ENCODE peak calls at places on chromosomes 7 and 10, in nine cellular contexts. X, H, I, M, Q, Y, L, J and P are unnamed samples. For H3K36me3, the result is how much of the 10 kb centered on the place peaks cover.

GRCh38 chr10:3741688-3742461 is 43.1 kb downstream of the KLF6 start:
- DNase-seq in J (no peak), M (no peak), X (no peak), H (no peak), Y (no peak), I (peak), Q (peak), L (no peak), P (no peak)

GRCh38 chr10:78656815-78657621 is 411.7 kb upstream of the ZMIZ1 start:
- DNase-seq in I (no peak), Y (no peak), Q (no peak), H (no peak), L (no peak), X (no peak), M (peak), J (peak), P (no peak)

GRCh38 chr10:89001428-89002072 is 11.0 kb downstream of the FAS start:
- DNase-seq in X (no peak), L (peak), I (no peak), M (no peak), Q (no peak), Y (no peak), H (no peak), J (no peak), P (no peak)

GRCh38 chr7:53315986-53316385 is 280.6 kb downstream of the POM121L12 start:
- DNase-seq in Y (no peak), I (no peak), M (no peak), Q (no peak), X (no peak), J (peak), L (no peak), H (no peak), P (peak)

GRCh38 chr7:100677308-100678095 is 4.0 kb downstream of the GNB2 start:
- DNase-seq in H (no peak), L (no peak), I (no peak), J (no peak), Y (no peak), X (no peak), M (peak), Q (no peak), P (no peak)

GRCh38 chr10:12349628-12350166 is 350 bp downstream of the CAMK1D start:
- DNase-seq in I (no peak), H (no peak), Q (no peak), X (no peak), Y (peak), J (no peak), L (no peak), M (no peak), P (no peak)

GRCh38 chr10:95758351-95759025 is 2.5 kb downstream of the ENTPD1 start:
- DNase-seq in M (no peak), X (no peak), J (no peak), Y (no peak), L (peak), H (no peak), Q (no peak), I (no peak), P (no peak)

GRCh38 chr7:101932053-101932452 is 114.6 kb downstream of the CUX1 start:
- DNase-seq in J (no peak), I (no peak), L (no peak), X (no peak), Y (no peak), H (no peak), Q (no peak), M (no peak), P (no peak)

GRCh38 chr10:34031410-34031809 is 696.9 kb upstream of the NRP1 start:
- DNase-seq in X (no peak), H (no peak), L (peak), Q (peak), Y (no peak), I (peak), J (no peak), M (no peak), P (peak)

GRCh38 chr10:18144928-18145327 is 4.7 kb downstream of the CACNB2 start:
- DNase-seq in L (no peak), X (no peak), J (no peak), H (no peak), Y (no peak), M (no peak), I (no peak), Q (no peak), P (peak)

GRCh38 chr10:3749597-3750351 is 35.2 kb downstream of the KLF6 start:
- DNase-seq in L (peak), Q (no peak), Y (no peak), I (peak), X (no peak), M (peak), H (no peak), J (peak), P (peak)

GRCh38 chr7:140867467-140868314 is 57.0 kb downstream of the BRAF start:
- DNase-seq in M (no peak), L (no peak), Y (no peak), H (no peak), J (no peak), X (no peak), I (no peak), Q (no peak), P (no peak)

GRCh38 chr7:32227746-32228145 is 157.5 kb upstream of the PDE1C start:
- DNase-seq in X (no peak), Y (no peak), Q (no peak), L (no peak), I (peak), M (no peak), J (no peak), H (no peak), P (no peak)

GRCh38 chr7:71710442-71710841 is 578.5 kb downstream of the GALNT17 start:
- DNase-seq in L (no peak), Q (no peak), I (no peak), H (no peak), Y (no peak), M (no peak), J (no peak), X (no peak), P (no peak)

GRCh38 chr7:47128719-47129118 is 453.2 kb downstream of the TNS3 start:
- DNase-seq in L (no peak), Q (no peak), H (no peak), X (no peak), J (no peak), I (no peak), Y (no peak), M (no peak), P (no peak)

GRCh38 chr7:150753826-150754603 is 16.8 kb downstream of the GIMAP5 start:
- DNase-seq in L (no peak), Q (no peak), Y (no peak), M (no peak), X (no peak), H (peak), J (peak), I (no peak), P (no peak)

GRCh38 chr10:31751401-31752080 is 177.1 kb downstream of the ARHGAP12 start:
- DNase-seq in I (no peak), X (no peak), Q (no peak), H (no peak), Y (no peak), J (no peak), M (no peak), L (no peak), P (no peak)

GRCh38 chr10:639751-640672 is 49.5 kb downstream of the DIP2C start:
- DNase-seq in H (no peak), X (no peak), I (no peak), Q (no peak), L (no peak), J (no peak), Y (no peak), M (no peak), P (no peak)

GRCh38 chr10:92689663-92690210 is at the start of gene HHEX:
- DNase-seq in M (peak), I (peak), H (peak), X (peak), L (peak), J (peak), Y (peak), Q (no peak), P (peak)

GRCh38 chr10:5317547-5318107 is 47.1 kb upstream of the UCN3 start:
- DNase-seq in Y (peak), M (no peak), H (peak), Q (no peak), L (peak), J (no peak), X (no peak), I (no peak), P (no peak)

GRCh38 chr10:49620841-49621378 is 7.1 kb downstream of the CHAT start:
- DNase-seq in J (no peak), M (no peak), Y (no peak), X (no peak), H (no peak), L (no peak), I (no peak), Q (no peak), P (no peak)

GRCh38 chr10:48493083-48493871 is 111.6 kb downstream of the ARHGAP22 start:
- DNase-seq in H (no peak), J (no peak), Q (peak), M (no peak), L (no peak), X (no peak), Y (no peak), I (peak), P (peak)

GRCh38 chr7:117350027-117350426 is 27.2 kb upstream of the WNT2 start:
- DNase-seq in I (no peak), H (no peak), X (peak), Q (no peak), L (no peak), J (no peak), M (no peak), Y (no peak), P (no peak)

GRCh38 chr7:2030475-2031456 is 202.0 kb downstream of the MAD1L1 start:
- DNase-seq in I (no peak), L (no peak), Y (peak), H (peak), M (no peak), Q (no peak), J (no peak), X (no peak), P (peak)

GRCh38 chr10:92573091-92573797 is 649 bp downstream of the IDE start:
- DNase-seq in J (peak), I (no peak), Y (peak), X (no peak), Q (no peak), L (peak), M (peak), H (peak), P (no peak)

GRCh38 chr7:90857595-90857994 is 261.5 kb downstream of the CDK14 start:
- DNase-seq in X (no peak), Q (no peak), M (no peak), H (no peak), L (no peak), Y (no peak), I (no peak), J (no peak), P (no peak)

GRCh38 chr10:97376413-97376812 is 24.7 kb downstream of the RRP12 start:
- DNase-seq in H (no peak), M (no peak), J (no peak), I (no peak), Q (no peak), Y (no peak), X (no peak), L (no peak), P (no peak)
- H3K36me3 ChIP-seq in H (half or more), M (under half), J (under half), I (under half), Q (half or more), Y (under half), X (under half), L (under half), P (half or more)

GRCh38 chr7:18508441-18509427 is 13.2 kb downstream of the HDAC9 start:
- DNase-seq in I (no peak), Y (no peak), H (no peak), Q (no peak), L (peak), J (peak), M (peak), X (peak), P (no peak)

GRCh38 chr7:18513343-18513742 is 17.8 kb downstream of the HDAC9 start:
- DNase-seq in I (no peak), L (no peak), Q (no peak), J (no peak), Y (no peak), X (no peak), H (no peak), M (no peak), P (no peak)

GRCh38 chr7:18505870-18506460 is 10.4 kb downstream of the HDAC9 start:
- DNase-seq in I (no peak), L (peak), Y (no peak), X (no peak), J (no peak), H (no peak), M (peak), Q (no peak), P (no peak)

GRCh38 chr7:18511351-18511750 is 15.8 kb downstream of the HDAC9 start:
- DNase-seq in Q (no peak), H (no peak), Y (no peak), J (no peak), X (no peak), M (no peak), I (no peak), L (no peak), P (no peak)

DNA sequence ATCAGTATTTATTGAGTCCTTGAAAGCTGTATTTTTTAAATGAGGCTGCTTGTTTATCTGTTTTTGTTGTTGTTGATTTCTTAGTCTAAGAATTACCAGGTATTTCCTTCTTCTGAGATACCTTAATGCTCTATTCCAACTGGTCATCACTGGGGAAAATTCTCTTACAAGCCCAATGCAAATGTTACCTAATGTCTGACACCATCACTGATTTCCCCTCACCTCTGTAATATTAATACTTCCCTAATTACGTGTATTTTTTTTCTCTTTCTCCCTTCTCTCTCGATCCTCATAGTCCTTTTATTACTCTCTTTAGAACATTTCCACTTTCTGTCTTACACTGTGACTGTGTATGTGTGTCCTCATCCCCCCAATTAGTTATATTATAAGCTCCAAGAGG is 13.9 kb downstream of the HDAC9 start:
- DNase-seq in Y (no peak), I (no peak), Q (no peak), J (no peak), M (no peak), H (no peak), L (peak), X (no peak), P (no peak)
- H3K4me3 ChIP-seq in Y (no peak), I (no peak), Q (peak), J (no peak), M (no peak), H (no peak), L (peak), X (peak), P (peak)

GRCh38 chr7:148790850-148791249 is 92.1 kb downstream of the CUL1 start:
- DNase-seq in Q (no peak), X (no peak), I (no peak), J (no peak), M (no peak), H (no peak), Y (no peak), L (no peak), P (no peak)
- H3K36me3 ChIP-seq in Q (half or more), X (under half), I (half or more), J (under half), M (under half), H (half or more), Y (under half), L (under half), P (half or more)

GRCh38 chr7:95335093-95335492 is 10.8 kb upstream of the PON1 start:
- DNase-seq in J (no peak), Y (no peak), Q (no peak), I (no peak), M (no peak), L (peak), X (no peak), H (no peak), P (no peak)

GRCh38 chr7:95327356-95327755 is 3.0 kb upstream of the PON1 start:
- DNase-seq in J (no peak), L (no peak), Y (no peak), X (no peak), H (no peak), Q (no peak), I (no peak), M (no peak), P (no peak)

GRCh38 chr7:95331004-95331337 is 6.6 kb upstream of the PON1 start:
- DNase-seq in H (no peak), X (no peak), I (peak), Q (no peak), L (no peak), M (no peak), J (no peak), Y (no peak), P (no peak)

GRCh38 chr7:95334434-95334833 is 10.1 kb upstream of the PON1 start:
- DNase-seq in Q (no peak), X (no peak), J (no peak), M (no peak), Y (no peak), H (no peak), L (no peak), I (no peak), P (no peak)

GRCh38 chr7:95330194-95331003 is 6.1 kb upstream of the PON1 start:
- DNase-seq in I (peak), Y (no peak), J (no peak), Q (no peak), H (peak), M (no peak), L (no peak), X (no peak), P (no peak)
- H3K4me3 ChIP-seq in I (peak), Y (peak), J (no peak), Q (peak), H (peak), M (no peak), L (peak), X (no peak), P (peak)

DNA sequence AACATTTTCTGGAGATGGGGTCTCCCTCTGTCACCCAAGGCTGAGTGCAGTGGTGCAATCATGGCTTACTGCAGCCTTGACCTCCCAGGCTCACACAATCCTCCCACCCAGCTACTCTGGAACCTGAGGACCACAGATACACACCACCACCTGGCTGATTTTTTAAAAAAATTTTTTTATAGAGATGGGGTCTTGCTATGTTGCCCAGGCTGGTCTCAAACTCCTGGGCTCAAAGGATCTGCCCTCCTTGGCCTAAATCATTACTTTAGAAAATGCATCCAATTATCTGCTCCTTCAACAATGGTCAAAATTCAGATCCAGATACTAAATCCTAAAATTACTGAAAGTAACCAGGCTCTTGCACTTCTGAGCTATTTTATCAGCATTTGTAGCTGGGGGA is 55.2 kb downstream of the CTBP2 start:
- DNase-seq in Y (no peak), Q (no peak), H (no peak), L (no peak), I (no peak), M (no peak), X (no peak), J (no peak), P (no peak)
- H3K36me3 ChIP-seq in Y (under half), Q (under half), H (under half), L (under half), I (under half), M (under half), X (under half), J (under half), P (under half)

GRCh38 chr10:74851834-74852233 is 25.4 kb downstream of the KAT6B start:
- DNase-seq in Q (no peak), X (no peak), H (no peak), M (no peak), I (no peak), J (no peak), Y (no peak), L (no peak), P (no peak)
- H3K4me3 ChIP-seq in Q (no peak), X (no peak), H (no peak), M (no peak), I (no peak), J (no peak), Y (no peak), L (no peak), P (no peak)

DNA sequence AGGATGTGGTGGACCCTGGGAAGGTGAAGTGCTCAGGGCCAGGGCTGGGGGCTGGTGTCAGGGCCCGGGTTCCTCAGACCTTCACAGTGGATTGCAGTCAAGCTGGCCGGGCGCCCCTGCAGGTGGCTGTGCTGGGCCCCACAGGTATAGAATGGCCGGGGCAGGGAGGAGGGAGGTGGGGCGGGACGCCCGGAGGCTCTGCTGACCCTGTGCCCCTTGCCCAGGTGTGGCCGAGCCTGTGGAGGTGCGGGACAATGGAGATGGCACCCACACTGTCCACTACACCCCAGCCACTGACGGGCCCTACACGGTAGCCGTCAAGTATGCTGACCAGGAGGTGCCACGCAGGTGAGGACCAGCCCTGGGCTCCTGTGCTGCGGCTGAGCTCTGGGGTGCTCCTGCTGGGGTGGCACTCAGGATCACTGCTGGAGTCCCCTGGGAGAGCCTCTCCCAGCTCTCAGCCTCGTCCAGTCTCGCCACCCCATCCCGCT is 14.9 kb upstream of the ATP6V1F start:
- DNase-seq in J (no peak), Q (no peak), I (no peak), H (no peak), X (no peak), Y (peak), L (no peak), M (no peak), P (no peak)
- H3K36me3 ChIP-seq in J (under half), Q (half or more), I (half or more), H (under half), X (under half), Y (under half), L (half or more), M (under half), P (half or more)

GRCh38 chr7:33904680-33905388 is 505 bp upstream of the BMPER start:
- DNase-seq in I (no peak), L (peak), J (peak), Q (no peak), Y (no peak), X (no peak), H (no peak), M (peak), P (peak)

GRCh38 chr7:33905389-33906032 is at the start of gene BMPER:
- DNase-seq in L (peak), Y (no peak), Q (no peak), J (peak), M (peak), X (no peak), I (no peak), H (no peak), P (peak)

GRCh38 chr7:33907625-33908024 is 2.3 kb downstream of the BMPER start:
- DNase-seq in I (no peak), Y (no peak), L (no peak), Q (no peak), X (no peak), M (no peak), J (no peak), H (no peak), P (no peak)

GRCh38 chr7:33909312-33909711 is 4.0 kb downstream of the BMPER start:
- DNase-seq in M (no peak), L (no peak), H (no peak), J (no peak), Q (no peak), Y (no peak), X (no peak), I (no peak), P (no peak)

DNA sequence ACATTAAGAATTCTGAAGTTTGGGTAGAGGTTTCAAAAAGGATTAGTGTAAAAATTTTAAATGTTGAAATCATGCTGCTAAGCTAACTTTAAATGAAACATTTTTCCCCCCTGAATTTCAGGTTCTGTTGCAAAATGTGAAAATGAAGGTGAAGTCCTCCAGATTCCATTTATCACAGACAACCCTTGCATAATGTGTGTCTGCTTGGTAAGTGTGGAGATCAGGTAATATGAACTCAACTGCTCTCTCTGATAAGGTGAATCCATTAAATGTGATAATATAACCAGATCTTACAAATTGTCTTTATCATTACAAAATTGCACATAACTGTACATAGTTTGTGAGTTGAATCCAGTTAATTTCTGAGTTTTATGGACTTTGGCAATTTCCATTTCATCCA is 1.4 kb downstream of the BMPER start:
- DNase-seq in M (no peak), X (no peak), I (no peak), H (no peak), J (no peak), L (no peak), Q (no peak), Y (no peak), P (no peak)
- H3K4me3 ChIP-seq in M (no peak), X (no peak), I (no peak), H (no peak), J (no peak), L (no peak), Q (no peak), Y (no peak), P (no peak)